ENCODE peak calls at places on chromosomes 12 and 14, in eight cellular contexts. One of them, this sample, is unnamed.

GRCh38 chr14:68318788-68319187 is 474.1 kb downstream of the ZFP36L1 start:
- DNase-seq in HS-27A: no peak
- DNase-seq in SK-N-DZ: no peak
- DNase-seq in KBM-7: no peak
- DNase-seq in fibroblast of lung: no peak
- DNase-seq in bronchial epithelial cell: no peak
- DNase-seq in anterior cingulate cortex: no peak
- DNase-seq in GM03348: no peak
- DNase-seq in this sample: no peak

GRCh38 chr12:53495903-53496751 is 3.1 kb downstream of the MAP3K12 start:
- DNase-seq in HS-27A: no peak
- DNase-seq in anterior cingulate cortex: no peak
- DNase-seq in fibroblast of lung: peak; percentile 46
- DNase-seq in GM03348: peak; percentile 72
- DNase-seq in KBM-7: peak; percentile 54
- DNase-seq in bronchial epithelial cell: no peak
- DNase-seq in SK-N-DZ: peak; percentile 60
- DNase-seq in this sample: no peak

GRCh38 chr12:48681416-48681737 is 661 bp downstream of the KANSL2 start:
- DNase-seq in HS-27A: no peak
- DNase-seq in bronchial epithelial cell: no peak
- DNase-seq in anterior cingulate cortex: no peak
- DNase-seq in SK-N-DZ: no peak
- DNase-seq in KBM-7: no peak
- DNase-seq in fibroblast of lung: peak; percentile 23
- DNase-seq in GM03348: peak; percentile 38
- DNase-seq in this sample: no peak

GRCh38 chr12:6229224-6229748 is 29.1 kb downstream of the CD9 start:
- DNase-seq in GM03348: no peak
- DNase-seq in anterior cingulate cortex: no peak
- DNase-seq in HS-27A: no peak
- DNase-seq in bronchial epithelial cell: peak; percentile 62
- DNase-seq in SK-N-DZ: no peak
- DNase-seq in KBM-7: no peak
- DNase-seq in fibroblast of lung: no peak
- DNase-seq in this sample: peak; percentile 92

GRCh38 chr12:128388461-128388921 is 121.5 kb downstream of the TMEM132C start:
- DNase-seq in GM03348: no peak
- DNase-seq in HS-27A: no peak
- DNase-seq in bronchial epithelial cell: no peak
- DNase-seq in anterior cingulate cortex: no peak
- DNase-seq in KBM-7: no peak
- DNase-seq in SK-N-DZ: peak; percentile 22
- DNase-seq in fibroblast of lung: no peak
- DNase-seq in this sample: no peak

GRCh38 chr12:93419388-93420034 is 22.2 kb downstream of the UBE2N start:
- DNase-seq in KBM-7: peak; percentile 68
- DNase-seq in fibroblast of lung: peak; percentile 55
- DNase-seq in SK-N-DZ: peak; percentile 35
- DNase-seq in GM03348: peak; percentile 61
- DNase-seq in bronchial epithelial cell: peak; percentile 67
- DNase-seq in HS-27A: no peak
- DNase-seq in anterior cingulate cortex: no peak
- DNase-seq in this sample: peak; percentile 32

GRCh38 chr14:22630066-22630465 is 14.1 kb downstream of the OR6J1 start:
- DNase-seq in anterior cingulate cortex: no peak
- DNase-seq in bronchial epithelial cell: no peak
- DNase-seq in SK-N-DZ: no peak
- DNase-seq in fibroblast of lung: peak; percentile 29
- DNase-seq in KBM-7: no peak
- DNase-seq in HS-27A: no peak
- DNase-seq in GM03348: no peak
- DNase-seq in this sample: no peak

GRCh38 chr12:65565601-65566560 is 258.4 kb upstream of the HMGA2 start:
- DNase-seq in KBM-7: peak; percentile 46
- DNase-seq in anterior cingulate cortex: no peak
- DNase-seq in SK-N-DZ: no peak
- DNase-seq in fibroblast of lung: peak; percentile 99
- DNase-seq in HS-27A: peak; percentile 96
- DNase-seq in GM03348: peak; percentile 73
- DNase-seq in bronchial epithelial cell: peak; percentile 79
- DNase-seq in this sample: peak; percentile 67

GRCh38 chr12:1518763-1519516 is 75.4 kb downstream of the FBXL14 start:
- DNase-seq in SK-N-DZ: no peak
- DNase-seq in HS-27A: peak; percentile 82
- DNase-seq in KBM-7: no peak
- DNase-seq in GM03348: peak; percentile 59
- DNase-seq in bronchial epithelial cell: peak; percentile 93
- DNase-seq in fibroblast of lung: peak; percentile 94
- DNase-seq in anterior cingulate cortex: no peak
- DNase-seq in this sample: peak; percentile 93

GRCh38 chr14:50001999-50002925 is 109.4 kb downstream of the ARF6 start:
- DNase-seq in HS-27A: peak; percentile 70
- DNase-seq in KBM-7: peak; percentile 54
- DNase-seq in bronchial epithelial cell: peak; percentile 85
- DNase-seq in SK-N-DZ: no peak
- DNase-seq in anterior cingulate cortex: no peak
- DNase-seq in fibroblast of lung: no peak
- DNase-seq in GM03348: no peak
- DNase-seq in this sample: peak; percentile 32

GRCh38 chr14:36390718-36391117 is 70.3 kb upstream of the MBIP start:
- DNase-seq in fibroblast of lung: no peak
- DNase-seq in GM03348: no peak
- DNase-seq in bronchial epithelial cell: no peak
- DNase-seq in anterior cingulate cortex: no peak
- DNase-seq in HS-27A: no peak
- DNase-seq in KBM-7: no peak
- DNase-seq in SK-N-DZ: no peak
- DNase-seq in this sample: no peak

GRCh38 chr12:8887285-8887715 is 27.0 kb upstream of the PHC1 start:
- DNase-seq in KBM-7: no peak
- DNase-seq in SK-N-DZ: no peak
- DNase-seq in fibroblast of lung: peak; percentile 30
- DNase-seq in GM03348: no peak
- DNase-seq in anterior cingulate cortex: no peak
- DNase-seq in bronchial epithelial cell: peak; percentile 17
- DNase-seq in HS-27A: no peak
- DNase-seq in this sample: peak; percentile 26

GRCh38 chr12:674272-674781 is 11.1 kb upstream of the NINJ2 start:
- DNase-seq in bronchial epithelial cell: peak; percentile 38
- DNase-seq in GM03348: no peak
- DNase-seq in anterior cingulate cortex: no peak
- DNase-seq in HS-27A: no peak
- DNase-seq in fibroblast of lung: no peak
- DNase-seq in KBM-7: no peak
- DNase-seq in SK-N-DZ: no peak
- DNase-seq in this sample: no peak

GRCh38 chr12:40105265-40105514 is 691 bp downstream of the SLC2A13 start:
- DNase-seq in anterior cingulate cortex: no peak
- DNase-seq in KBM-7: no peak
- DNase-seq in fibroblast of lung: no peak
- DNase-seq in HS-27A: peak; percentile 17
- DNase-seq in GM03348: no peak
- DNase-seq in bronchial epithelial cell: peak; percentile 5
- DNase-seq in SK-N-DZ: no peak
- DNase-seq in this sample: no peak

This sample was measured in mammary epithelial cell.